ENCODE peak calls at places on chromosomes 13 and 19, in seven cellular contexts. C is fibroblast of lung, J is fibroblast of mammary gland, N is dorsolateral prefrontal cortex, D is ovary, H is body of pancreas, T is IMR-90. G is an unnamed sample.

GRCh38 chr19:6852001-6852400 is 35.4 kb upstream of the ADGRE1 start:
- DNase-seq in C (no peak), J (no peak), N (no peak), D (no peak), H (no peak), T (no peak), G (no peak)

GRCh38 chr13:110298566-110299321 is 8.2 kb downstream of the COL4A1 start:
- DNase-seq in C (no peak), J (no peak), N (no peak), D (peak; percentile 53), H (no peak), T (no peak), G (no peak)

GRCh38 chr13:110343241-110343865 is 36.3 kb downstream of the COL4A2 start:
- DNase-seq in C (peak; percentile 87), J (no peak), N (no peak), D (no peak), H (no peak), T (no peak), G (no peak)

GRCh38 chr13:20738616-20739015 is 35.1 kb downstream of the IL17D start:
- DNase-seq in C (no peak), J (no peak), N (no peak), D (no peak), H (no peak), T (no peak), G (no peak)

GRCh38 chr13:108102771-108103170 is 112.6 kb downstream of the LIG4 start:
- DNase-seq in C (peak; percentile 1), J (no peak), N (no peak), D (no peak), H (no peak), T (no peak), G (no peak)

GRCh38 chr19:49490287-49491029 is 3.0 kb downstream of the RPL13A start:
- DNase-seq in C (no peak), J (no peak), N (no peak), D (no peak), H (no peak), T (no peak), G (no peak)

GRCh38 chr19:41997121-41997850 is 3.3 kb upstream of the ATP1A3 start:
- DNase-seq in C (peak; percentile 29), J (peak; percentile 22), N (no peak), D (no peak), H (peak; percentile 51), T (peak; percentile 22), G (peak; percentile 29)

GRCh38 chr19:46367434-46367833 is 20.5 kb downstream of the PPP5C start:
- DNase-seq in C (no peak), J (no peak), N (no peak), D (no peak), H (no peak), T (no peak), G (no peak)

GRCh38 chr13:50419466-50419865 is 404.2 kb downstream of the KCNRG start:
- DNase-seq in C (no peak), J (no peak), N (no peak), D (no peak), H (no peak), T (peak; percentile 17), G (no peak)

GRCh38 chr13:46113596-46113995 is 8.8 kb upstream of the CPB2 start:
- DNase-seq in C (peak; percentile 60), J (peak; percentile 30), N (no peak), D (no peak), H (no peak), T (no peak), G (no peak)

GRCh38 chr13:110616103-110617101 is 1.1 kb downstream of the NAXD start:
- DNase-seq in C (peak; percentile 63), J (peak; percentile 86), N (no peak), D (peak; percentile 39), H (peak; percentile 64), T (peak; percentile 72), G (no peak)

GRCh38 chr13:25699056-25699455 is 327.3 kb downstream of the ATP8A2 start:
- DNase-seq in C (no peak), J (no peak), N (no peak), D (no peak), H (no peak), T (no peak), G (no peak)

GRCh38 chr19:56595548-56595899 is 422 bp downstream of the ZNF71 start:
- DNase-seq in C (peak; percentile 19), J (peak; percentile 17), N (no peak), D (no peak), H (no peak), T (peak; percentile 9), G (no peak)

GRCh38 chr19:28065026-28065425 is 1147.9 kb downstream of the UQCRFS1 start:
- DNase-seq in C (peak; percentile 48), J (no peak), N (no peak), D (no peak), H (no peak), T (no peak), G (no peak)

GRCh38 chr13:25192052-25192451 is 20.0 kb upstream of the AMER2 start:
- DNase-seq in C (no peak), J (no peak), N (no peak), D (no peak), H (no peak), T (no peak), G (no peak)

GRCh38 chr19:17633700-17634099 is 54.5 kb downstream of the UNC13A start:
- DNase-seq in C (no peak), J (no peak), N (no peak), D (no peak), H (no peak), T (no peak), G (no peak)

GRCh38 chr13:105991622-105992254 is 543.7 kb downstream of the EFNB2 start:
- DNase-seq in C (peak; percentile 77), J (peak; percentile 81), N (no peak), D (no peak), H (peak; percentile 90), T (peak; percentile 80), G (no peak)

GRCh38 chr13:43783820-43784219 is 3.0 kb downstream of the ENOX1 start:
- DNase-seq in C (peak; percentile 16), J (peak; percentile 75), N (no peak), D (no peak), H (no peak), T (peak; percentile 8), G (no peak)

GRCh38 chr19:2049741-2050348 is 1.2 kb downstream of the MKNK2 start:
- DNase-seq in C (peak; percentile 74), J (peak; percentile 67), N (no peak), D (peak; percentile 79), H (peak; percentile 96), T (peak; percentile 61), G (peak; percentile 64)

GRCh38 chr13:38582133-38582532 is 104.7 kb upstream of the FREM2 start:
- DNase-seq in C (peak; percentile 38), J (peak; percentile 23), N (no peak), D (no peak), H (peak; percentile 14), T (peak; percentile 16), G (no peak)
- TF ChIP-seq CTCF in C (peak; percentile 43), J (peak; percentile 25), N (peak; percentile 81), D (peak; percentile 15), H (no peak), T (peak; percentile 35), G (no peak)

GRCh38 chr13:49248433-49249002 is 793 bp downstream of the CDADC1 start:
- DNase-seq in C (peak; percentile 43), J (peak; percentile 45), N (no peak), D (no peak), H (no peak), T (peak; percentile 29), G (no peak)
- TF ChIP-seq CTCF in C (no peak), J (peak; percentile 22), N (no peak), D (no peak), H (no peak), T (peak; percentile 19), G (no peak)

DNA sequence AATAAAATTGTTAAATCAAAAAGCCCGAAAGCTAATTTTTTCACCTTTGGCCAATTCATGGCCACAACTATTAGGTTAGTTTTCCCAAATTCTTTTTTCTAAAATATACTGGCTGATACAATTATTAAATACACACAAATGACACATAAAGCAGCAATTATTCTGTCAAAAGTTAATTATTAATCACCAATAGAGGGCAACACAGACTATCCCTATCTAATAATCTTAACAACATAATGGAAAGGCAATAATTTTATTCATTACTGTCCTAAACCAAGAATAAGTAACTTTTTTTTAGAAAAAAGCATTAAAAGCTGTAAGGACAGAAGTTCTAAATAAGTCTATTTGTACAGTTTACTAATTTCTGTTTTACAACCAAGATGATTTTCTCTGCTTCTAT is 51.7 kb downstream of the KATNAL1 start:
- DNase-seq in C (no peak), J (peak; percentile 25), N (no peak), D (no peak), H (no peak), T (no peak), G (no peak)
- TF ChIP-seq CTCF in C (no peak), J (peak; percentile 5), N (peak; percentile 59), D (no peak), H (no peak), T (peak; percentile 13), G (no peak)

DNA sequence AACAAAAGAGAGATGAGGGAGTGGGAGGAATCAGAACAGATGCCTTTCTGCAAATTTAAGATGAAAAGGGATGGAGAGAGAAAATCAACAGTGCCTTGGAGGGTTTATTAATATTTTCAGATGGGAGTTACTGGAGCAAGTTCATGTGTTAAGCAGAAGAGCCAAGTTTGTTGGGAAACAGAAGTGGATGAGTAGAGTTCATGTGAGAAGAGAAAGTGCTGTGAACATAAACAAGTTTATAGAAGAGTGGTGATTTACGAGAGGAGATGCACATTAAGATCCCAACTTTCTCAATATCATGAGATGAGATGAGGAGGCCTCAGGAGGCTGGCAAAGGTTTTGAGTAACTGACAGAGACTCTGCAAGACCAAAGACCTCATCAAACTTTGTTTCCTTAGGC is 274.1 kb upstream of the HTR2A start:
- DNase-seq in C (no peak), J (peak; percentile 42), N (no peak), D (no peak), H (no peak), T (no peak), G (no peak)
- TF ChIP-seq CTCF in C (no peak), J (no peak), N (no peak), D (no peak), H (no peak), T (no peak), G (no peak)

GRCh38 chr13:42478531-42479156 is 95.3 kb upstream of the TNFSF11 start:
- DNase-seq in C (no peak), J (peak; percentile 53), N (no peak), D (no peak), H (no peak), T (peak; percentile 7), G (no peak)
- TF ChIP-seq CTCF in C (peak; percentile 29), J (peak; percentile 57), N (no peak), D (no peak), H (no peak), T (peak; percentile 12), G (no peak)

G was measured in natural killer cell.